ENCODE peak calls at places on chromosomes 3 and 15, in seven cellular contexts. Q is heart left ventricle; B is right cardiac atrium; Z is stimulated activated CD8-positive, alpha-beta memory T cell treated with anti-CD3 and anti-CD28 coated beads, Interleukin-4, amount 100 ng/mL, for 1 hour; L is chondrocyte; S is NCI-H2081; Y is GM23338. E is an unnamed sample.

GRCh38 chr15:39886418-39886817 is 33.6 kb downstream of the GPR176 start:
- DNase-seq in Q (no peak), B (no peak), Z (no peak), L (no peak), S (no peak), Y (no peak), E (no peak)

GRCh38 chr3:168121175-168121853 is 25.6 kb upstream of the GOLIM4 start:
- DNase-seq in Q (peak; percentile 26), B (peak; percentile 44), Z (no peak), L (no peak), S (no peak), Y (no peak), E (no peak)

GRCh38 chr3:181210275-181210674 is 220.7 kb upstream of the DNAJC19 start:
- DNase-seq in Q (no peak), B (no peak), Z (no peak), L (no peak), S (peak; percentile 68), Y (peak; percentile 56), E (peak; percentile 62)

GRCh38 chr3:11662392-11662990 is 18.8 kb upstream of the VGLL4 start:
- DNase-seq in Q (no peak), B (no peak), Z (no peak), L (no peak), S (no peak), Y (peak; percentile 62), E (no peak)

GRCh38 chr3:96478496-96478895 is 335.9 kb upstream of the EPHA6 start:
- DNase-seq in Q (no peak), B (no peak), Z (no peak), L (no peak), S (no peak), Y (no peak), E (no peak)

GRCh38 chr3:124882749-124883148 is 4.4 kb downstream of the ITGB5 start:
- DNase-seq in Q (no peak), B (no peak), Z (no peak), L (no peak), S (no peak), Y (peak; percentile 42), E (no peak)

GRCh38 chr3:127035672-127036071 is 52.8 kb downstream of the PLXNA1 start:
- DNase-seq in Q (no peak), B (peak; percentile 88), Z (no peak), L (peak; percentile 94), S (no peak), Y (no peak), E (no peak)

GRCh38 chr3:127097009-127097350 is 96.0 kb upstream of the PRR23E start:
- DNase-seq in Q (no peak), B (no peak), Z (no peak), L (no peak), S (no peak), Y (no peak), E (no peak)

GRCh38 chr15:99550077-99550476 is 15.7 kb upstream of the MEF2A start:
- DNase-seq in Q (no peak), B (no peak), Z (no peak), L (no peak), S (no peak), Y (no peak), E (no peak)

GRCh38 chr3:3192481-3192764 is 12.9 kb upstream of the CRBN start:
- DNase-seq in Q (no peak), B (no peak), Z (no peak), L (no peak), S (no peak), Y (peak; percentile 25), E (no peak)